ENCODE peak calls at places on chromosomes 4 and X, in ten cellular contexts. N is amniotic stem cell; A is NCI-H82; T is CD8-positive, alpha-beta memory T cell; J is substantia nigra; D is stimulated activated naive B cell treated with anti-CD40 and anti-IgM and Interleukin-4, amounts not matched to agents 10 μg/mL and 1 μg/mL and 100 μg/mL, for 72 hours; W is heart left ventricle; O is anterior cingulate cortex; U is hippocampal formation; Y is GM13976. C is an unnamed sample.

GRCh38 chr4:143386812-143387211 is 50.1 kb downstream of the GAB1 start:
- DNase-seq in T (no peak), Y (no peak), J (no peak), D (no peak), A (no peak), N (no peak), O (no peak), U (no peak), W (no peak), C (no peak)

GRCh38 chr4:112589207-112589606 is 47.5 kb downstream of the ZGRF1 start:
- DNase-seq in W (no peak), T (no peak), A (no peak), U (no peak), D (no peak), N (no peak), J (no peak), O (no peak), Y (no peak), C (no peak)

GRCh38 chr4:17385403-17385802 is 126.5 kb downstream of the QDPR start:
- DNase-seq in W (no peak), A (no peak), Y (peak; percentile 22), O (no peak), D (no peak), J (no peak), U (peak; percentile 3), T (no peak), N (no peak), C (peak; percentile 26)

GRCh38 chrX:129663171-129663570 is 8.4 kb upstream of the APLN start:
- DNase-seq in Y (no peak), W (no peak), T (no peak), U (no peak), A (no peak), O (no peak), J (no peak), N (no peak), D (no peak), C (no peak)

GRCh38 chr4:6873792-6874461 is 35.7 kb upstream of the TBC1D14 start:
- DNase-seq in O (peak; percentile 46), T (peak; percentile 85), W (peak; percentile 83), D (peak; percentile 35), Y (peak; percentile 75), J (no peak), N (peak; percentile 21), A (peak; percentile 75), U (peak; percentile 54), C (peak; percentile 79)

GRCh38 chr4:41597494-41597893 is 59.5 kb downstream of the LIMCH1 start:
- DNase-seq in W (no peak), J (no peak), T (no peak), N (no peak), U (no peak), Y (no peak), A (no peak), O (no peak), D (no peak), C (no peak)

GRCh38 chrX:31132803-31133202 is 61.0 kb upstream of the FTHL17 start:
- DNase-seq in D (no peak), J (no peak), W (no peak), T (no peak), O (peak; percentile 1), Y (no peak), U (no peak), N (no peak), A (no peak), C (no peak)

GRCh38 chrX:21374163-21374993 is at the start of gene CNKSR2:
- DNase-seq in N (no peak), O (peak; percentile 74), Y (peak; percentile 56), T (peak; percentile 73), W (peak; percentile 65), A (peak; percentile 85), D (peak; percentile 80), U (no peak), J (peak; percentile 4), C (no peak)

GRCh38 chr4:113444386-113444785 is 317.2 kb downstream of the CAMK2D start:
- DNase-seq in U (no peak), A (no peak), Y (no peak), W (no peak), J (no peak), D (no peak), O (no peak), N (peak; percentile 41), T (no peak), C (no peak)

GRCh38 chr4:118077767-118078105 is 43.5 kb downstream of the NDST3 start:
- DNase-seq in T (no peak), O (no peak), D (no peak), A (no peak), Y (no peak), N (no peak), J (no peak), W (no peak), U (no peak), C (no peak)

GRCh38 chr4:94848326-94848725 is 90.6 kb downstream of the BMPR1B start:
- DNase-seq in W (no peak), O (no peak), Y (no peak), D (no peak), A (no peak), T (no peak), N (no peak), U (no peak), J (no peak), C (no peak)

GRCh38 chr4:39044947-39045734 is 12.9 kb upstream of the TMEM156 start:
- DNase-seq in J (no peak), Y (peak; percentile 60), O (peak; percentile 51), T (no peak), W (no peak), A (peak; percentile 45), U (peak; percentile 46), D (no peak), N (no peak), C (peak; percentile 44)

GRCh38 chr4:113645771-113646455 is 115.6 kb downstream of the CAMK2D start:
- DNase-seq in U (no peak), J (no peak), W (no peak), T (no peak), N (no peak), D (no peak), O (no peak), Y (no peak), A (peak; percentile 6), C (no peak)

GRCh38 chrX:106959897-106960296 is 39.7 kb downstream of the CLDN2 start:
- DNase-seq in D (no peak), O (no peak), Y (no peak), N (peak; percentile 2), U (no peak), W (no peak), J (no peak), A (peak; percentile 21), T (no peak), C (peak; percentile 2)

GRCh38 chrX:120309873-120310730 is 1.2 kb downstream of the TMEM255A start:
- DNase-seq in U (no peak), O (no peak), A (peak; percentile 41), T (peak; percentile 48), J (no peak), Y (peak; percentile 27), N (no peak), W (no peak), D (no peak), C (peak; percentile 3)

GRCh38 chr4:138972956-138973819 is 42.4 kb upstream of the NOCT start:
- DNase-seq in W (no peak), T (no peak), N (no peak), Y (no peak), A (peak; percentile 22), O (no peak), D (no peak), U (no peak), J (no peak), C (no peak)

GRCh38 chrX:7372843-7373525 is 225.0 kb upstream of the PUDP start:
- DNase-seq in D (no peak), A (no peak), U (no peak), W (no peak), O (no peak), J (no peak), N (peak; percentile 5), Y (no peak), T (no peak), C (no peak)

C was measured in midbrain.